ENCODE peak calls at places on chromosome 2, in five cellular contexts. X, G, Z, O and J are unnamed samples.

GRCh38 chr2:6683481-6683880 is 182.2 kb downstream of the CMPK2 start:
- DNase-seq in O (no peak), X (no peak), G (no peak), Z (no peak), J (no peak)

GRCh38 chr2:100647709-100648108 is 84.9 kb downstream of the PDCL3 start:
- DNase-seq in X (no peak), Z (no peak), G (no peak), O (no peak), J (no peak)

GRCh38 chr2:157258520-157259326 is 1.2 kb downstream of the GALNT5 start:
- DNase-seq in G (no peak), Z (no peak), X (no peak), O (no peak), J (no peak)

GRCh38 chr2:240437861-240438809 is 2.7 kb downstream of the GPC1 start:
- DNase-seq in X (peak), O (peak), Z (peak), G (peak), J (peak)

GRCh38 chr2:8525582-8526402 is 156.1 kb upstream of the ID2 start:
- DNase-seq in Z (peak), G (no peak), X (peak), O (peak), J (peak)

GRCh38 chr2:10220516-10221391 is 82.0 kb upstream of the HPCAL1 start:
- DNase-seq in Z (no peak), X (peak), O (peak), G (no peak), J (peak)

GRCh38 chr2:185687967-185688366 is 50.6 kb upstream of the FSIP2 start:
- DNase-seq in G (no peak), X (no peak), Z (no peak), O (no peak), J (no peak)

GRCh38 chr2:188819781-188820180 is 154.4 kb upstream of the COL3A1 start:
- DNase-seq in Z (peak), O (no peak), X (no peak), G (no peak), J (no peak)

GRCh38 chr2:174761837-174762236 is 2.4 kb downstream of the CHRNA1 start:
- DNase-seq in G (no peak), X (no peak), Z (peak), O (peak), J (no peak)

GRCh38 chr2:230905448-230906430 is 19.3 kb downstream of the GPR55 start:
- DNase-seq in O (no peak), X (peak), Z (peak), G (peak), J (peak)

GRCh38 chr2:7819860-7820259 is 862.0 kb upstream of the ID2 start:
- DNase-seq in X (no peak), Z (peak), O (no peak), G (no peak), J (no peak)

GRCh38 chr2:99336780-99337163 is 417 bp upstream of the EIF5B start:
- DNase-seq in Z (no peak), X (no peak), O (no peak), G (no peak), J (no peak)

GRCh38 chr2:9779572-9780264 is 63.6 kb upstream of the TAF1B start:
- DNase-seq in O (no peak), Z (no peak), X (no peak), G (peak), J (no peak)

GRCh38 chr2:163604941-163605555 is 130.8 kb downstream of the FIGN start:
- DNase-seq in O (peak), Z (no peak), X (no peak), G (no peak), J (peak)

GRCh38 chr2:9813312-9814128 is 29.8 kb upstream of the TAF1B start:
- DNase-seq in G (peak), Z (peak), O (peak), X (peak), J (peak)

GRCh38 chr2:181596556-181596955 is 60.3 kb downstream of the CERKL start:
- DNase-seq in O (no peak), X (no peak), G (no peak), Z (no peak), J (no peak)

GRCh38 chr2:35114765-35115164 is 1240.8 kb upstream of the CRIM1 start:
- DNase-seq in Z (peak), O (no peak), G (no peak), X (no peak), J (no peak)

GRCh38 chr2:209095432-209095831 is 328.4 kb upstream of the MAP2 start:
- DNase-seq in X (no peak), Z (no peak), O (no peak), G (no peak), J (no peak)

GRCh38 chr2:25620711-25621110 is 52.7 kb downstream of the DTNB start:
- DNase-seq in X (no peak), G (no peak), Z (no peak), O (no peak), J (no peak)

GRCh38 chr2:241551599-241551997 is 6.9 kb upstream of the BOK start:
- DNase-seq in O (no peak), Z (no peak), G (no peak), X (no peak), J (no peak)

GRCh38 chr2:96856776-96857673 is 791 bp downstream of the ANKRD39 start:
- DNase-seq in Z (peak), G (peak), O (no peak), X (peak), J (peak)

GRCh38 chr2:96914332-96914731 is 44.5 kb upstream of the SEMA4C start:
- DNase-seq in O (peak), G (no peak), X (no peak), Z (no peak), J (peak)

GRCh38 chr2:183812091-183812490 is 687.8 kb downstream of the NUP35 start:
- DNase-seq in Z (no peak), O (no peak), G (no peak), X (no peak), J (peak)

GRCh38 chr2:197294260-197294659 is 16.3 kb downstream of the ANKRD44 start:
- DNase-seq in O (no peak), X (no peak), G (peak), Z (no peak), J (no peak)

GRCh38 chr2:6497048-6497447 is 368.7 kb downstream of the CMPK2 start:
- DNase-seq in X (no peak), O (no peak), G (no peak), Z (no peak), J (no peak)

GRCh38 chr2:230677182-230677946 is 35.3 kb upstream of the CAB39 start:
- DNase-seq in G (no peak), X (no peak), Z (no peak), O (no peak), J (peak)

GRCh38 chr2:197086500-197086899 is 160.0 kb upstream of the PGAP1 start:
- DNase-seq in G (no peak), X (no peak), O (no peak), Z (no peak), J (no peak)

GRCh38 chr2:74130211-74130995 is 17.3 kb downstream of the BOLA3 start:
- DNase-seq in O (no peak), X (no peak), Z (peak), G (no peak), J (no peak)

GRCh38 chr2:8953525-8953924 is 50.0 kb downstream of the MBOAT2 start:
- DNase-seq in O (no peak), G (no peak), X (no peak), Z (no peak), J (no peak)

GRCh38 chr2:109609352-109610024 is 4.3 kb downstream of the SEPTIN10 start:
- DNase-seq in X (no peak), O (peak), G (no peak), Z (peak), J (peak)

GRCh38 chr2:231161252-231162035 is 36.6 kb upstream of the HTR2B start:
- DNase-seq in O (no peak), Z (no peak), X (no peak), G (no peak), J (no peak)

DNA sequence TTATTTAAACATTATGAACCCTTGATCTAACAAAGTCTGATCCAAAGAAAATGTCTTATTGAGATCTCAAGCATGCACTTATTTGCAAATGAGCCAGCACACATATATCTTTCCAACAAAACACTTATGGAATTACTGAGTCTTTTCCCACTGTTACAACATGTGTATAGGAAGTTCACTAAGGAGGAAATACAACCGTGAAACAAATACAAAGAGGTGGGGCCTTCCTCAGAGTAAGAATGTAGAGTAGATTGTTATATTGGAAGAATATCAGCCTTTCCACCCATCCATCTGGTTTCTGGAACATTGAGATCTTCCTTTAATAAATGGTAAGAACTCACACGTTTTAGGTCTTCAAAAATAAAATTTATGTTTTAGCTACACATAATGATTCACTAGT is 51.6 kb downstream of the TTC21B start:
- DNase-seq in G (no peak), O (no peak), Z (no peak), X (no peak), J (no peak)
- H3K4me3 ChIP-seq in G (no peak), O (no peak), Z (no peak), X (no peak), J (no peak)

GRCh38 chr2:18620867-18621266 is 31.5 kb upstream of the NT5C1B start:
- DNase-seq in Z (no peak), O (no peak), X (no peak), G (no peak), J (no peak)
- H3K4me3 ChIP-seq in Z (no peak), O (no peak), X (no peak), G (no peak), J (no peak)

GRCh38 chr2:127811922-127812321 is 951 bp upstream of the WDR33 start:
- DNase-seq in G (no peak), O (no peak), Z (no peak), X (no peak), J (no peak)
- H3K4me3 ChIP-seq in G (peak), O (peak), Z (no peak), X (no peak), J (peak)

GRCh38 chr2:54587439-54588016 is 131.4 kb downstream of the SPTBN1 start:
- DNase-seq in Z (no peak), G (no peak), O (no peak), X (no peak), J (no peak)

GRCh38 chr2:54586062-54586982 is 130.2 kb downstream of the SPTBN1 start:
- DNase-seq in G (no peak), Z (no peak), O (peak), X (no peak), J (peak)

GRCh38 chr2:54582987-54583386 is 126.9 kb downstream of the SPTBN1 start:
- DNase-seq in Z (no peak), G (no peak), X (no peak), O (no peak), J (no peak)

GRCh38 chr2:54584598-54584997 is 128.5 kb downstream of the SPTBN1 start:
- DNase-seq in G (no peak), O (no peak), Z (no peak), X (no peak), J (no peak)

GRCh38 chr2:54585136-54585535 is 129.0 kb downstream of the SPTBN1 start:
- DNase-seq in G (no peak), O (no peak), Z (no peak), X (no peak), J (no peak)
- H3K4me3 ChIP-seq in G (peak), O (no peak), Z (no peak), X (no peak), J (no peak)

GRCh38 chr2:64730551-64731305 is 77.0 kb upstream of the SERTAD2 start:
- DNase-seq in G (peak), O (peak), Z (peak), X (no peak), J (peak)

GRCh38 chr2:64731746-64732145 is 78.0 kb upstream of the SERTAD2 start:
- DNase-seq in O (no peak), X (no peak), Z (no peak), G (no peak), J (no peak)

GRCh38 chr2:64732153-64732552 is 78.4 kb upstream of the SERTAD2 start:
- DNase-seq in G (no peak), O (no peak), Z (peak), X (no peak), J (no peak)

GRCh38 chr2:64727843-64728463 is 74.2 kb upstream of the SERTAD2 start:
- DNase-seq in O (no peak), Z (peak), X (no peak), G (no peak), J (no peak)

GRCh38 chr2:64731306-64731654 is 77.6 kb upstream of the SERTAD2 start:
- DNase-seq in O (no peak), G (no peak), Z (no peak), X (no peak), J (no peak)
- H3K4me3 ChIP-seq in O (no peak), G (peak), Z (no peak), X (peak), J (no peak)

GRCh38 chr2:1454346-1454745 is 41.1 kb downstream of the TPO start:
- DNase-seq in O (no peak), G (no peak), Z (no peak), X (no peak), J (no peak)

GRCh38 chr2:1450935-1451334 is 37.7 kb downstream of the TPO start:
- DNase-seq in G (no peak), X (no peak), Z (no peak), O (no peak), J (no peak)

GRCh38 chr2:1453561-1453960 is 40.3 kb downstream of the TPO start:
- DNase-seq in X (no peak), Z (no peak), G (no peak), O (no peak), J (no peak)

GRCh38 chr2:1448009-1448408 is 34.7 kb downstream of the TPO start:
- DNase-seq in O (no peak), X (no peak), Z (no peak), G (no peak), J (no peak)

GRCh38 chr2:1451451-1451850 is 38.2 kb downstream of the TPO start:
- DNase-seq in G (no peak), X (no peak), O (no peak), Z (no peak), J (no peak)
- H3K4me3 ChIP-seq in G (no peak), X (no peak), O (no peak), Z (no peak), J (no peak)

GRCh38 chr2:2889141-2889540 is 488.5 kb downstream of the EIPR1 start:
- DNase-seq in O (no peak), G (no peak), X (no peak), Z (no peak), J (no peak)
- H3K4me3 ChIP-seq in O (no peak), G (no peak), X (no peak), Z (no peak), J (no peak)

GRCh38 chr2:207474871-207475485 is 54.8 kb upstream of the CREB1 start:
- DNase-seq in X (no peak), G (peak), O (peak), Z (peak), J (peak)
- H3K4me3 ChIP-seq in X (no peak), G (no peak), O (peak), Z (no peak), J (peak)

GRCh38 chr2:201656740-201657139 is 13.4 kb upstream of the TMEM237 start:
- DNase-seq in X (no peak), G (no peak), O (no peak), Z (peak), J (no peak)
- H3K4me3 ChIP-seq in X (no peak), G (no peak), O (no peak), Z (no peak), J (no peak)